ENCODE peak calls at places on chromosomes 6 and 20, in nine cellular contexts. One of them, this sample, is unnamed.

GRCh38 chr6:163872335-163872734 is 457.8 kb downstream of the QKI start:
- DNase-seq in heart left ventricle: no peak
- DNase-seq in right lobe of liver: no peak
- DNase-seq in stomach: no peak
- DNase-seq in HepG2: no peak
- DNase-seq in uterus: no peak
- DNase-seq in HCT116: no peak
- DNase-seq in prostate gland: peak; percentile 37
- DNase-seq in breast epithelium: no peak
- DNase-seq in this sample: no peak

GRCh38 chr6:144893737-144894151 is 608.6 kb downstream of the UTRN start:
- DNase-seq in heart left ventricle: no peak
- DNase-seq in right lobe of liver: no peak
- DNase-seq in stomach: no peak
- DNase-seq in HepG2: peak; percentile 5
- DNase-seq in uterus: no peak
- DNase-seq in HCT116: no peak
- DNase-seq in prostate gland: no peak
- DNase-seq in breast epithelium: no peak
- DNase-seq in this sample: no peak

GRCh38 chr6:41358503-41358902 is 23.1 kb downstream of the NCR2 start:
- DNase-seq in heart left ventricle: no peak
- DNase-seq in right lobe of liver: no peak
- DNase-seq in stomach: no peak
- DNase-seq in HepG2: no peak
- DNase-seq in uterus: no peak
- DNase-seq in HCT116: no peak
- DNase-seq in prostate gland: no peak
- DNase-seq in breast epithelium: no peak
- DNase-seq in this sample: no peak

GRCh38 chr20:50666709-50667310 is 24.5 kb downstream of the RIPOR3 start:
- DNase-seq in heart left ventricle: no peak
- DNase-seq in right lobe of liver: no peak
- DNase-seq in stomach: no peak
- DNase-seq in HepG2: no peak
- DNase-seq in uterus: no peak
- DNase-seq in HCT116: no peak
- DNase-seq in prostate gland: no peak
- DNase-seq in breast epithelium: no peak
- DNase-seq in this sample: no peak

GRCh38 chr6:157246048-157246630 is 77.2 kb downstream of the TMEM242 start:
- DNase-seq in heart left ventricle: no peak
- DNase-seq in right lobe of liver: no peak
- DNase-seq in stomach: no peak
- DNase-seq in HepG2: no peak
- DNase-seq in uterus: peak; percentile 76
- DNase-seq in HCT116: no peak
- DNase-seq in prostate gland: no peak
- DNase-seq in breast epithelium: no peak
- DNase-seq in this sample: no peak

GRCh38 chr20:40657526-40657925 is 31.5 kb downstream of the MAFB start:
- DNase-seq in heart left ventricle: no peak
- DNase-seq in right lobe of liver: no peak
- DNase-seq in stomach: no peak
- DNase-seq in HepG2: no peak
- DNase-seq in uterus: no peak
- DNase-seq in HCT116: no peak
- DNase-seq in prostate gland: no peak
- DNase-seq in breast epithelium: no peak
- DNase-seq in this sample: no peak

GRCh38 chr20:17646209-17646717 is 35.8 kb downstream of the RRBP1 start:
- DNase-seq in heart left ventricle: no peak
- DNase-seq in right lobe of liver: peak; percentile 57
- DNase-seq in stomach: no peak
- DNase-seq in HepG2: peak; percentile 31
- DNase-seq in uterus: peak; percentile 65
- DNase-seq in HCT116: no peak
- DNase-seq in prostate gland: peak; percentile 28
- DNase-seq in breast epithelium: no peak
- DNase-seq in this sample: peak; percentile 62

GRCh38 chr6:163254341-163254835 is 160.1 kb upstream of the QKI start:
- DNase-seq in heart left ventricle: no peak
- DNase-seq in right lobe of liver: no peak
- DNase-seq in stomach: no peak
- DNase-seq in HepG2: no peak
- DNase-seq in uterus: no peak
- DNase-seq in HCT116: no peak
- DNase-seq in prostate gland: no peak
- DNase-seq in breast epithelium: no peak
- DNase-seq in this sample: no peak

GRCh38 chr6:132087391-132087790 is 136.2 kb upstream of the CCN2 start:
- DNase-seq in heart left ventricle: no peak
- DNase-seq in right lobe of liver: no peak
- DNase-seq in stomach: no peak
- DNase-seq in HepG2: no peak
- DNase-seq in uterus: no peak
- DNase-seq in HCT116: no peak
- DNase-seq in prostate gland: no peak
- DNase-seq in breast epithelium: no peak
- DNase-seq in this sample: no peak

GRCh38 chr20:38617011-38617829 is 15.6 kb downstream of the ARHGAP40 start:
- DNase-seq in heart left ventricle: no peak
- DNase-seq in right lobe of liver: no peak
- DNase-seq in stomach: no peak
- DNase-seq in HepG2: peak; percentile 33
- DNase-seq in uterus: no peak
- DNase-seq in HCT116: no peak
- DNase-seq in prostate gland: no peak
- DNase-seq in breast epithelium: no peak
- DNase-seq in this sample: no peak

GRCh38 chr6:169263374-169263773 is 9.7 kb upstream of the THBS2 start:
- DNase-seq in heart left ventricle: no peak
- DNase-seq in right lobe of liver: no peak
- DNase-seq in stomach: no peak
- DNase-seq in HepG2: no peak
- DNase-seq in uterus: no peak
- DNase-seq in HCT116: no peak
- DNase-seq in prostate gland: no peak
- DNase-seq in breast epithelium: no peak
- DNase-seq in this sample: no peak

GRCh38 chr6:108156180-108156937 is 9.5 kb upstream of the NR2E1 start:
- DNase-seq in heart left ventricle: no peak
- DNase-seq in right lobe of liver: no peak
- DNase-seq in stomach: no peak
- DNase-seq in HepG2: peak; percentile 6
- DNase-seq in uterus: no peak
- DNase-seq in HCT116: no peak
- DNase-seq in prostate gland: peak; percentile 74
- DNase-seq in breast epithelium: no peak
- DNase-seq in this sample: no peak

GRCh38 chr6:119078449-119079287 is at the start of gene FAM184A:
- DNase-seq in heart left ventricle: peak; percentile 54
- DNase-seq in right lobe of liver: peak; percentile 78
- DNase-seq in stomach: peak; percentile 65
- DNase-seq in HepG2: peak; percentile 55
- DNase-seq in uterus: peak; percentile 61
- DNase-seq in HCT116: peak; percentile 16
- DNase-seq in prostate gland: peak; percentile 51
- DNase-seq in breast epithelium: peak; percentile 27
- DNase-seq in this sample: peak; percentile 63

GRCh38 chr6:157213897-157214296 is 109.4 kb downstream of the TMEM242 start:
- DNase-seq in heart left ventricle: no peak
- DNase-seq in right lobe of liver: no peak
- DNase-seq in stomach: no peak
- DNase-seq in HepG2: no peak
- DNase-seq in uterus: no peak
- DNase-seq in HCT116: no peak
- DNase-seq in prostate gland: no peak
- DNase-seq in breast epithelium: no peak
- DNase-seq in this sample: no peak

GRCh38 chr20:23245553-23246128 is 105.0 kb upstream of the NXT1 start:
- DNase-seq in heart left ventricle: peak; percentile 72
- DNase-seq in right lobe of liver: peak; percentile 67
- DNase-seq in stomach: peak; percentile 66
- DNase-seq in HepG2: peak; percentile 52
- DNase-seq in uterus: peak; percentile 25
- DNase-seq in HCT116: no peak
- DNase-seq in prostate gland: peak; percentile 32
- DNase-seq in breast epithelium: no peak
- DNase-seq in this sample: peak; percentile 48

GRCh38 chr6:169162968-169163903 is 90.4 kb downstream of the THBS2 start:
- DNase-seq in heart left ventricle: no peak
- DNase-seq in right lobe of liver: no peak
- DNase-seq in stomach: no peak
- DNase-seq in HepG2: peak; percentile 7
- DNase-seq in uterus: no peak
- DNase-seq in HCT116: peak; percentile 74
- DNase-seq in prostate gland: no peak
- DNase-seq in breast epithelium: peak; percentile 28
- DNase-seq in this sample: no peak

GRCh38 chr6:97195117-97195516 is 87.9 kb downstream of the MMS22L start:
- DNase-seq in heart left ventricle: no peak
- DNase-seq in right lobe of liver: no peak
- DNase-seq in stomach: no peak
- DNase-seq in HepG2: no peak
- DNase-seq in uterus: no peak
- DNase-seq in HCT116: no peak
- DNase-seq in prostate gland: peak; percentile 8
- DNase-seq in breast epithelium: no peak
- DNase-seq in this sample: no peak

GRCh38 chr6:75788894-75789293 is 39.9 kb downstream of the MYO6 start:
- DNase-seq in heart left ventricle: no peak
- DNase-seq in right lobe of liver: no peak
- DNase-seq in stomach: no peak
- DNase-seq in HepG2: no peak
- DNase-seq in uterus: no peak
- DNase-seq in HCT116: no peak
- DNase-seq in prostate gland: no peak
- DNase-seq in breast epithelium: no peak
- DNase-seq in this sample: no peak

GRCh38 chr6:75794351-75794846 is 45.4 kb downstream of the MYO6 start:
- DNase-seq in heart left ventricle: no peak
- DNase-seq in right lobe of liver: no peak
- DNase-seq in stomach: no peak
- DNase-seq in HepG2: peak; percentile 3
- DNase-seq in uterus: no peak
- DNase-seq in HCT116: no peak
- DNase-seq in prostate gland: no peak
- DNase-seq in breast epithelium: no peak
- DNase-seq in this sample: no peak

GRCh38 chr6:75794954-75795739 is 46.1 kb downstream of the MYO6 start:
- DNase-seq in heart left ventricle: no peak
- DNase-seq in right lobe of liver: no peak
- DNase-seq in stomach: no peak
- DNase-seq in HepG2: no peak
- DNase-seq in uterus: no peak
- DNase-seq in HCT116: no peak
- DNase-seq in prostate gland: no peak
- DNase-seq in breast epithelium: no peak
- DNase-seq in this sample: no peak

GRCh38 chr6:75796723-75797122 is 47.7 kb downstream of the MYO6 start:
- DNase-seq in heart left ventricle: no peak
- DNase-seq in right lobe of liver: no peak
- DNase-seq in stomach: no peak
- DNase-seq in HepG2: no peak
- DNase-seq in uterus: no peak
- DNase-seq in HCT116: no peak
- DNase-seq in prostate gland: no peak
- DNase-seq in breast epithelium: no peak
- DNase-seq in this sample: no peak

GRCh38 chr6:75791881-75792280 is 42.8 kb downstream of the MYO6 start:
- DNase-seq in heart left ventricle: no peak
- DNase-seq in right lobe of liver: no peak
- DNase-seq in stomach: no peak
- DNase-seq in HepG2: no peak
- DNase-seq in uterus: no peak
- DNase-seq in HCT116: peak; percentile 24
- DNase-seq in prostate gland: no peak
- DNase-seq in breast epithelium: no peak
- DNase-seq in this sample: no peak
- H3K4me3 ChIP-seq in heart left ventricle: no peak overlapping the region
- H3K4me3 ChIP-seq in right lobe of liver: no peak overlapping the region
- H3K4me3 ChIP-seq in stomach: no peak overlapping the region
- H3K4me3 ChIP-seq in HepG2: no peak overlapping the region
- H3K4me3 ChIP-seq in uterus: no peak overlapping the region
- H3K4me3 ChIP-seq in HCT116: no peak overlapping the region
- H3K4me3 ChIP-seq in prostate gland: no peak overlapping the region
- H3K4me3 ChIP-seq in breast epithelium: no peak overlapping the region
- H3K4me3 ChIP-seq in this sample: no peak overlapping the region

GRCh38 chr6:46626976-46627375 is 25.6 kb downstream of the CYP39A1 start:
- DNase-seq in heart left ventricle: no peak
- DNase-seq in right lobe of liver: no peak
- DNase-seq in stomach: no peak
- DNase-seq in HepG2: no peak
- DNase-seq in uterus: no peak
- DNase-seq in HCT116: no peak
- DNase-seq in prostate gland: no peak
- DNase-seq in breast epithelium: no peak
- DNase-seq in this sample: no peak
- TF ChIP-seq POLR2A in heart left ventricle: no peak
- TF ChIP-seq POLR2A in right lobe of liver: no peak
- TF ChIP-seq POLR2A in stomach: no peak
- TF ChIP-seq POLR2A in HepG2: no peak
- TF ChIP-seq POLR2A in uterus: no peak
- TF ChIP-seq POLR2A in HCT116: no peak
- TF ChIP-seq POLR2A in prostate gland: no peak
- TF ChIP-seq POLR2A in breast epithelium: no peak
- TF ChIP-seq POLR2A in this sample: no peak

DNA sequence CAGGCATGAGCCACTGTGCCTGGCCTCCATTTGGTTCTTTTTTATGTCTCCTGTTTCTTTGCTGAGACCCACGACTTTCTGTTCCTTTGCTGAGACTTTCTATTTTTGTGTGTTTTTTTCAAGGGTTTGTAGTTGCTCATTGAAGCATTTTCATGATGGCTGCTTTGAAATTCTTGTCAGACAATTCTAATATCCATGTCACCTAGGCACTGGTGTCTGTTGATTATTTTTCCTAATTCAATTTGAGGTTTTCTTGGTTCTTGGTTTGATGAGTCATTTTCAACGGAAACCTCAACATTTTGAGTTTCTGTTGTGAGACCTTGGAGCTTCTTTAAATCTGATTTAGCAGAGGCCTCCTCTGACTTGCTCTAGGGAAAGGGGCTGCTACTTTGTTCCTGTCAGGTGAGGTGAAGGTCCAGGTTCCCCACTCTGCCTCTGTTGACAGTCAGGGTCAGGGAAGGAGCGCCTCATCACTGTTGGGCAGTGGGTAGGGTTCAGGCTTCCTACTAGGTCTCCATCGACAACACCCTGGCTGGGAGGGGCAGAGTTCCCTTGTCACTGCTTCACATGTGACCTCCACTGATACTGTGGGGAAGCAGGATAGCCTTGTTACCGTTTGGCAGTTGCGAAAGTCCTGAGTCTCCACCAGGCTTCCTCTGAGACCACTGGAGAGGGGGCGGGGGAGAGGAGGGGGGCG is 67.2 kb upstream of the RNF24 start:
- DNase-seq in heart left ventricle: peak; percentile 51
- DNase-seq in right lobe of liver: no peak
- DNase-seq in stomach: no peak
- DNase-seq in HepG2: peak; percentile 89
- DNase-seq in uterus: no peak
- DNase-seq in HCT116: no peak
- DNase-seq in prostate gland: no peak
- DNase-seq in breast epithelium: peak; percentile 37
- DNase-seq in this sample: no peak
- H3K4me3 ChIP-seq in heart left ventricle: no peak overlapping the region
- H3K4me3 ChIP-seq in right lobe of liver: no peak overlapping the region
- H3K4me3 ChIP-seq in stomach: no peak overlapping the region
- H3K4me3 ChIP-seq in HepG2: peak overlapping the region; percentile 4
- H3K4me3 ChIP-seq in uterus: no peak overlapping the region
- H3K4me3 ChIP-seq in HCT116: no peak overlapping the region
- H3K4me3 ChIP-seq in prostate gland: no peak overlapping the region
- H3K4me3 ChIP-seq in breast epithelium: no peak overlapping the region
- H3K4me3 ChIP-seq in this sample: no peak overlapping the region

GRCh38 chr6:30507849-30508843 is 18.8 kb downstream of the HLA-E start:
- DNase-seq in heart left ventricle: no peak
- DNase-seq in right lobe of liver: no peak
- DNase-seq in stomach: no peak
- DNase-seq in HepG2: no peak
- DNase-seq in uterus: no peak
- DNase-seq in HCT116: no peak
- DNase-seq in prostate gland: no peak
- DNase-seq in breast epithelium: no peak
- DNase-seq in this sample: no peak
- TF ChIP-seq POLR2A in heart left ventricle: no peak
- TF ChIP-seq POLR2A in right lobe of liver: no peak
- TF ChIP-seq POLR2A in stomach: no peak
- TF ChIP-seq POLR2A in HepG2: no peak
- TF ChIP-seq POLR2A in uterus: no peak
- TF ChIP-seq POLR2A in HCT116: no peak
- TF ChIP-seq POLR2A in prostate gland: no peak
- TF ChIP-seq POLR2A in breast epithelium: no peak
- TF ChIP-seq POLR2A in this sample: no peak

This sample was measured in body of pancreas.